ENCODE peak calls at places on chromosomes 5 and 9, in ten cellular contexts. H is stomach, I is cardiac muscle cell, R is OCI-LY7, Z is neural progenitor cell, A is spleen, S is prostate gland, F is heart left ventricle, Q is pancreas, T is brain microvascular endothelial cell. C is an unnamed sample.

GRCh38 chr5:73446631-73447233 is 1.8 kb downstream of the FOXD1 start:
- DNase-seq in H (no peak), I (no peak), R (no peak), Z (peak; percentile 58), A (no peak), S (no peak), F (no peak), Q (no peak), T (no peak), C (no peak)

GRCh38 chr5:21681906-21682305 is 1171.2 kb downstream of the CDH12 start:
- DNase-seq in H (no peak), I (no peak), R (no peak), Z (no peak), A (no peak), S (no peak), F (no peak), Q (no peak), T (no peak), C (no peak)

GRCh38 chr9:137069508-137070071 is 767 bp downstream of the SAPCD2 start:
- DNase-seq in H (no peak), I (peak; percentile 53), R (peak; percentile 56), Z (peak; percentile 79), A (peak; percentile 82), S (no peak), F (peak; percentile 24), Q (peak; percentile 20), T (no peak), C (no peak)

GRCh38 chr9:112348993-112349333 is 15.5 kb upstream of the PTBP3 start:
- DNase-seq in H (no peak), I (no peak), R (no peak), Z (no peak), A (no peak), S (no peak), F (no peak), Q (no peak), T (no peak), C (no peak)

GRCh38 chr5:123720955-123721354 is 209.0 kb downstream of the CSNK1G3 start:
- DNase-seq in H (no peak), I (no peak), R (no peak), Z (no peak), A (no peak), S (no peak), F (no peak), Q (no peak), T (peak; percentile 74), C (no peak)

GRCh38 chr5:154985126-154985525 is 28.4 kb upstream of the KIF4B start:
- DNase-seq in H (no peak), I (no peak), R (no peak), Z (no peak), A (no peak), S (no peak), F (no peak), Q (no peak), T (no peak), C (no peak)

GRCh38 chr5:39148983-39149534 is 70.3 kb downstream of the FYB1 start:
- DNase-seq in H (no peak), I (no peak), R (no peak), Z (no peak), A (no peak), S (no peak), F (no peak), Q (no peak), T (no peak), C (no peak)

GRCh38 chr5:38497946-38498345 is 58.5 kb downstream of the LIFR start:
- DNase-seq in H (no peak), I (no peak), R (no peak), Z (no peak), A (no peak), S (no peak), F (no peak), Q (no peak), T (peak; percentile 14), C (no peak)

GRCh38 chr9:98781588-98782383 is 14.6 kb downstream of the ANKS6 start:
- DNase-seq in H (peak; percentile 76), I (no peak), R (no peak), Z (no peak), A (no peak), S (no peak), F (no peak), Q (no peak), T (no peak), C (peak; percentile 49)

GRCh38 chr9:128383007-128383753 is 12.0 kb downstream of the URM1 start:
- DNase-seq in H (no peak), I (no peak), R (no peak), Z (peak; percentile 89), A (no peak), S (no peak), F (no peak), Q (no peak), T (no peak), C (no peak)

GRCh38 chr9:128282500-128282899 is 6.4 kb downstream of the SWI5 start:
- DNase-seq in H (no peak), I (no peak), R (no peak), Z (no peak), A (no peak), S (no peak), F (no peak), Q (no peak), T (peak; percentile 73), C (no peak)

GRCh38 chr5:150081541-150082283 is 4.6 kb downstream of the CSF1R start:
- DNase-seq in H (peak; percentile 30), I (peak; percentile 23), R (peak; percentile 31), Z (peak; percentile 31), A (peak; percentile 88), S (no peak), F (peak; percentile 73), Q (peak; percentile 71), T (no peak), C (peak; percentile 73)

GRCh38 chr9:131747352-131747751 is 7.5 kb upstream of the RAPGEF1 start:
- DNase-seq in H (no peak), I (peak; percentile 47), R (peak; percentile 82), Z (peak; percentile 61), A (no peak), S (no peak), F (no peak), Q (no peak), T (peak; percentile 42), C (no peak)

GRCh38 chr5:59831341-59831989 is 62.1 kb downstream of the PDE4D start:
- DNase-seq in H (no peak), I (no peak), R (no peak), Z (no peak), A (no peak), S (no peak), F (no peak), Q (no peak), T (peak; percentile 18), C (no peak)

GRCh38 chr5:151682240-151682639 is 4.5 kb downstream of the SPARC start:
- DNase-seq in H (no peak), I (no peak), R (no peak), Z (no peak), A (no peak), S (no peak), F (no peak), Q (no peak), T (no peak), C (no peak)
- H3K27ac ChIP-seq in H (peak overlapping the region; percentile 89), I (peak overlapping the region; percentile 54), R (no peak overlapping the region), Z (no peak overlapping the region), A (peak overlapping the region; percentile 84), S (peak overlapping the region; percentile 83), F (peak overlapping the region; percentile 66), Q (no peak overlapping the region), T (peak overlapping the region; percentile 88), C (peak overlapping the region; percentile 82)

DNA sequence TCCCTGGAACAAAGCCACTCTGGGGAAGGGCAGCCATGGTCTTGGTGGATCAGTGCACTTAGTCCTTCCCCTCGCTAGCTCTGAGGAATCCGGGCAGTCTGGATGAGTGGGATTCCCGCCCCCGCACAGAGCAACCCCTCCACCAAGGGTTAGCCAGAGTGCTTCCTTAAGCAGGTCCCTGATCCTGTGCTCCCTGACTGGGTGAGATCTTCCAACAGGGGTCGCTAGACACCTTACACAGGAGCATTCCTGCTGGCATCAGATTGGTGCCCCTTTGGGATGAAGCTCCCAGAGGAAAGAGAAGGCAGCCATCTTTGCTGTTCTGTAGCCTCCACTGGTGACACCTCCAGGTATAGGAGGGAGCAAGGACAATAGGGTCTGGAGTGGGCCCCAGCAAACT is 228.8 kb downstream of the AP3B1 start:
- DNase-seq in H (no peak), I (no peak), R (peak; percentile 20), Z (peak; percentile 33), A (no peak), S (no peak), F (no peak), Q (no peak), T (no peak), C (no peak)
- TF ChIP-seq CTCF in H (no peak), I (no peak), R (peak; percentile 62), Z (peak; percentile 20), A (no peak), S (no peak), F (no peak), Q (no peak), T (peak; percentile 19), C (no peak)

GRCh38 chr5:134113572-134113907 is 941 bp upstream of the TCF7 start:
- DNase-seq in H (no peak), I (no peak), R (no peak), Z (no peak), A (no peak), S (no peak), F (no peak), Q (no peak), T (no peak), C (no peak)
- H3K4me3 ChIP-seq in H (peak overlapping the region; percentile 52), I (no peak overlapping the region), R (no peak overlapping the region), Z (peak overlapping the region; percentile 75), A (peak overlapping the region; percentile 91), S (no peak overlapping the region), F (peak overlapping the region; percentile 64), Q (peak overlapping the region; percentile 69), T (no peak overlapping the region), C (peak overlapping the region; percentile 62)

GRCh38 chr5:42800748-42801330 is 10.9 kb downstream of the SELENOP start:
- DNase-seq in H (no peak), I (no peak), R (no peak), Z (no peak), A (no peak), S (no peak), F (no peak), Q (no peak), T (no peak), C (no peak)
- H3K27ac ChIP-seq in H (no peak overlapping the region), I (no peak overlapping the region), R (no peak overlapping the region), Z (no peak overlapping the region), A (no peak overlapping the region), S (no peak overlapping the region), F (no peak overlapping the region), Q (no peak overlapping the region), T (no peak overlapping the region), C (no peak overlapping the region)

GRCh38 chr5:34582364-34582763 is 73.8 kb upstream of the RAI14 start:
- DNase-seq in H (no peak), I (no peak), R (no peak), Z (peak; percentile 20), A (no peak), S (peak; percentile 27), F (no peak), Q (no peak), T (no peak), C (no peak)
- TF ChIP-seq CTCF in H (no peak), I (no peak), R (no peak), Z (no peak), A (no peak), S (no peak), F (no peak), Q (no peak), T (peak; percentile 27), C (no peak)

C was measured in right atrium auricular region.